ENCODE peak calls at places on chromosomes 13 and 19, in seven cellular contexts. X is tibial nerve, H is transverse colon, J is body of pancreas, R is lower leg skin, T is heart left ventricle, P is endothelial cell of umbilical vein. Z is an unnamed sample.

GRCh38 chr19:23070353-23070781 is 46.5 kb upstream of the ZNF730 start:
- DNase-seq in P (no peak), H (peak), J (peak), X (no peak), T (peak), R (peak), Z (peak)

GRCh38 chr13:45778897-45779296 is 72.7 kb downstream of the SIAH3 start:
- DNase-seq in J (no peak), X (no peak), R (no peak), P (no peak), H (no peak), T (no peak), Z (no peak)

GRCh38 chr19:55528030-55528801 is 8.7 kb downstream of the SBK2 start:
- DNase-seq in X (no peak), R (no peak), H (no peak), T (no peak), J (peak), P (no peak), Z (no peak)

GRCh38 chr13:80083516-80084085 is 257.3 kb downstream of the SPRY2 start:
- DNase-seq in R (no peak), H (no peak), T (no peak), P (peak), X (no peak), J (no peak), Z (no peak)

GRCh38 chr13:45511310-45512147 is 46.8 kb downstream of the COG3 start:
- DNase-seq in X (no peak), J (peak), H (no peak), T (no peak), R (no peak), P (peak), Z (peak)

GRCh38 chr13:113552079-113552478 is 32.5 kb upstream of the TFDP1 start:
- DNase-seq in P (no peak), R (no peak), X (no peak), T (no peak), H (peak), J (no peak), Z (no peak)

GRCh38 chr19:41223431-41224234 is 4.6 kb downstream of the AXL start:
- DNase-seq in H (no peak), R (no peak), T (peak), X (no peak), P (peak), J (no peak), Z (no peak)

GRCh38 chr19:55075366-55075998 is at the start of gene EPS8L1:
- DNase-seq in X (no peak), P (no peak), H (peak), R (no peak), T (no peak), J (peak), Z (no peak)

GRCh38 chr13:72397265-72397664 is 330.2 kb downstream of the MZT1 start:
- DNase-seq in H (no peak), R (no peak), X (no peak), P (no peak), J (no peak), T (no peak), Z (no peak)

GRCh38 chr13:95787356-95788099 is 110.6 kb downstream of the DNAJC3 start:
- DNase-seq in X (no peak), P (no peak), R (no peak), J (peak), T (no peak), H (no peak), Z (no peak)

GRCh38 chr13:29706923-29707322 is 111.4 kb upstream of the SLC7A1 start:
- DNase-seq in H (no peak), T (no peak), P (peak), J (no peak), R (no peak), X (no peak), Z (no peak)

GRCh38 chr13:102550507-102550906 is 46.3 kb upstream of the TPP2 start:
- DNase-seq in R (no peak), P (no peak), X (no peak), T (no peak), H (no peak), J (no peak), Z (no peak)

GRCh38 chr13:111401151-111401550 is 80.7 kb downstream of the TEX29 start:
- DNase-seq in R (no peak), H (no peak), P (no peak), T (no peak), J (no peak), X (no peak), Z (no peak)

GRCh38 chr19:47479701-47480503 is 4.1 kb downstream of the KPTN start:
- DNase-seq in P (no peak), X (no peak), R (no peak), J (no peak), T (no peak), H (no peak), Z (peak)

GRCh38 chr13:40490086-40490723 is 176.2 kb downstream of the FOXO1 start:
- DNase-seq in X (no peak), P (no peak), T (no peak), J (peak), H (peak), R (no peak), Z (no peak)

GRCh38 chr19:49744946-49745381 is 18.1 kb downstream of the TSKS start:
- DNase-seq in H (no peak), J (no peak), R (no peak), P (no peak), T (no peak), X (no peak), Z (no peak)

GRCh38 chr13:30803791-30804190 is 68.4 kb downstream of the ALOX5AP start:
- DNase-seq in T (no peak), R (no peak), H (no peak), X (no peak), J (no peak), P (no peak), Z (no peak)

GRCh38 chr19:51702754-51703654 is 9.9 kb downstream of the SPACA6 start:
- DNase-seq in X (no peak), J (peak), T (no peak), P (peak), H (peak), R (peak), Z (no peak)

GRCh38 chr13:79870123-79870522 is 389.2 kb downstream of the NDFIP2 start:
- DNase-seq in P (peak), X (no peak), R (no peak), T (no peak), J (no peak), H (no peak), Z (no peak)

GRCh38 chr19:275000-275399 is 16.2 kb downstream of the PLPP2 start:
- DNase-seq in R (no peak), H (no peak), T (no peak), J (no peak), X (no peak), P (no peak), Z (no peak)

GRCh38 chr13:21677075-21677628 is 6.3 kb downstream of the FGF9 start:
- DNase-seq in J (no peak), T (no peak), X (no peak), H (no peak), R (no peak), P (no peak), Z (no peak)

GRCh38 chr19:14536926-14537692 is 7.7 kb downstream of the TECR start:
- DNase-seq in P (peak), H (peak), R (peak), X (no peak), T (peak), J (peak), Z (peak)

GRCh38 chr13:64471916-64472315 is 2758.2 kb downstream of the PCDH9 start:
- DNase-seq in H (no peak), J (no peak), T (no peak), P (peak), X (no peak), R (no peak), Z (no peak)

DNA sequence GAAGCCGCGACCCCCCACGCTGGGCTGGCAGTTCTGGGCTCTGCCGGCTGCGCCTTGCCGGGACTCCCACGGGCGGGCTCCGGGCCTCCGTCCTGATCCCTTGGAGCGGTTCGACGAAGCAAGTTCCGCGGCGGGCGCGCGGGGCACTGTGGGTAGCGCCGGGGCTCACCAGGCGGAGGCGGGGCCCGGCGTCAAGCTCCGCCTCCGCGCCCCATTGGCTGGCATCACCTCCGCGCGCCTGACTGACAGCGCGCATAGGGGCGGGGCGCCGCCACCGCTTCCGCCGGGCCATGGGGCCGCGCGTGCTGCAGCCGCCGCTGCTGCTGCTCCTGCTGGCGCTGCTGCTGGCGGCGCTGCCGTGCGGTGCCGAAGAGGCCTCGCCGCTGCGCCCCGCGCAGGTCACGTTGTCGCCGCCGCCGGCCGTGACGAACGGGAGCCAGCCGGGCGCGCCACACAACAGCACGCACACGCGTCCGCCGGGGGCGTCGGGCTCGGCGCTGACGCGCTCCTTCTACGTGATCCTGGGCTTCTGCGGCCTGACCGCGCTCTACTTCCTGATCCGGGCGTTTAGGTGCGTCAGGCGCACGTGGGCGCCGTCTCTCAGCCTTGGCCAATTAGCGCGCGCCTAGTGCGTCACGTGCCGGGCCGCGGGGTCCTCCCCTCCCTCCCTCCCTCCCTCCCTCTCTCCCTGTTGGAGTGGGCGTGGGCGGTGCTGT is at the start of gene FAM174C:
- DNase-seq in R (peak), P (peak), H (peak), J (peak), T (peak), X (peak), Z (peak)
- TF ChIP-seq POLR2A in R (no peak), P (peak), H (peak), J (peak), T (peak), X (peak), Z (peak)

DNA sequence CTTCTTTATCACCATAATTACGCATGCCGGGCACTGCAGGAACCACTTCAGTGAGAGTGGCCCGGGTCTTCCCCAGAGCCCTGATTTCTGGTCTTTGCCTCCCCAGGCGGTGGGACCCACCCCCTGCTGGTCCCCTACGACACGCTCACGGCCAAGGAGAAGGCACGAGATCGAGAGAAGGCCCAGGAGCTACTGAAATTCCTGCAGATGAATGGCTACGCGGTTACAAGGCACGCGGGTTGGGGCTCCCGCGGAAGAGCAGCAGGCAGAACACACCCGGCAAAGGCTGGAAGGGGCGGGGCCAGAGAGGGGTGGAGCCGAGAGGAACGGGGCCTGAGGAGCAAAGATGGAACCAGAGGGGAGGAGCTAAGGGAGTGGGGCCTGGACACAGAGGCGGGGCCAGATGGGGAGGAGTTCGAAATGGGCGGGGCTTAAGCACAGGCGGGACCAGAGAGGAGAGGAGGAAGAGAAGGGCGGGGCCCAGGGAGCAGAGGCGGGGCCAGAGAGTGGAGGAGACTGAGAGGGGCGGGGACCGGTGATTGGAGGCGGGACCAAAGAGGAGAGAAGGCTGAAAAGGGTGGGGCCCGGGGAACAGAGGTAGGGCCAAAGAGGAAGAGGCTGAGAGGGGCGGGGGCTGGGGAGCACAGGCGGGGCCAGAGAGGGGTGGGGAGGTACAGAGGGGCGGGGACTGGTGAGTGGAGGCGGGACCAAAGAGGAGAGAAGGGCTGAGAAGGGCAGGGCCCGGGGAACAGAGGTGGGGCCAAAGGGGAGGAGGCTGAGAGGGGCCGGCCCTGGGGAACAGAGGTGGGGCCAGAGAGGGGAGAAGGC is 73.4 kb downstream of the RYR1 start:
- DNase-seq in X (no peak), H (peak), P (peak), T (peak), J (peak), R (peak), Z (peak)
- TF ChIP-seq POLR2A in X (no peak), H (no peak), P (no peak), T (no peak), J (no peak), R (no peak), Z (no peak)

DNA sequence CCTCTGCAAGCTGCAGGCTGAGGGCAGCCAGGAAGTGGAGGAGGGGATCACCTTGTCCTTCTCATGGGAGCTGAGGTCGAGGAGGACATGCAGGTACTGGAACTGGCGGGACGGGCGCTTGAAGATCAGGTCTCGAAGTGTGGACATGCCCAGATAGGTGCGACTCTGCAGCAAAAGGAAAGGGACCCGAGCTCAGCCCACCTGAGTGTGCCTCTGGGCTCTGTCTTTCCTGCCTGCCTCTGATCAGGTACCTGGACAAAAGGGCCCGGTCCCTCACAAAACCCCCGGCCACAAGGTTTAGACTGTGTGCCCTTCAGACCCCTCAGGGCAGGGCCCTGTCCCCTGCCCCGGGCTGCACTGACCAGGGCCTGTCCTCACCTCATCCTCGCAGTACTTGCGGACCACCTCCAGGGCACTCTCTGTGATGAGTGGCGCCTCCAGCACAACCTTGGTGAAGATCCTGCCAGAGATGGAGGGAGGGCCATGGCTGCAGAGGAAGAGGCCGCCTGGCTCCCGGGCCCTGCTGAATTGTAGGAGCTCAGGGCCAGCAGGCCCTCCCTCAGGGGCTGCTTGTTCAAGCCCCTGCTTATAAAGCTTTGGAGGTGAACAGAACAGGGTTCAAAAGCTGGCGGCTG is 12.5 kb upstream of the RSPH6A start:
- DNase-seq in H (no peak), P (no peak), X (no peak), R (no peak), J (no peak), T (no peak), Z (no peak)
- TF ChIP-seq POLR2A in H (no peak), P (no peak), X (no peak), R (no peak), J (no peak), T (no peak), Z (no peak)

GRCh38 chr19:35213678-35214632 is 14.6 kb downstream of the FAM187B start:
- DNase-seq in T (peak), J (peak), H (peak), R (peak), X (peak), P (peak), Z (no peak)

GRCh38 chr19:35212241-35212640 is 16.3 kb downstream of the FAM187B start:
- DNase-seq in X (no peak), R (no peak), T (no peak), H (no peak), P (no peak), J (no peak), Z (no peak)

GRCh38 chr19:35214766-35215422 is 13.6 kb downstream of the FAM187B start:
- DNase-seq in J (no peak), X (no peak), P (no peak), R (no peak), H (no peak), T (no peak), Z (no peak)

GRCh38 chr19:35209646-35210045 is 18.9 kb downstream of the FAM187B start:
- DNase-seq in R (no peak), X (no peak), J (no peak), P (no peak), T (no peak), H (no peak), Z (no peak)

DNA sequence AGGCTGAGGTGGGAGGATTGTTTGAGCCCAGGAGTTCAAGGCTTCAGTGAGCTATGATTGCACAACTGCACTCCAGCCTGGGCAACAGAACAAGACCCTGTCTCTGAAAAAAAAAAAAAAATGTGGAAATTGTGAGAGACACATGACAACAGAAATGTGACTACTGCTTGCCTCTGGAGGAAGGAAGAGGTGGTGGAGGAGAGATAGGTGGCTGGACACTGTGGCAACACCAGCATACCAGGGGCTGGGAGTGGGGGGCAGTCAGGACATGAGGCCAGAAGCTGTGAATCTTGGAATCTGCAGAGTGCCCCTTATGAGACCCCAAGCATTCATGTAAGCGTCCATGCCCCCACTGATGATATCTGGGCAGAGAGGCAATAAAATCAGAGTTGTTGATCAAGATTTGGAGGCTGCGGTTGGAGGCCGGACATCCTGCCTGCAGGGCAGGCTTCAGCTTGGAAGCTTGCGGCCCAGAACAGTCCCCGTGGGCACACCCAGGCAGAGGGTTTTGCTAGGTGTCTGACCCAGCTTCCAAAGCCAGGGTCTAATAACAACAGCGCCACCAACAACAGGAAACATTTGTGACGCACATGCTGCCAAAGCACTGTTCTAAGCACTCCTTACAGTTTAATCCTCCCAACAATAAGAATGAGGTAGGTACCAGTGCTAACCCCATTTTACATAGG is 16.9 kb downstream of the FAM187B start:
- DNase-seq in P (peak), T (peak), J (peak), R (peak), H (peak), X (peak), Z (no peak)
- TF ChIP-seq POLR2A in P (no peak), T (no peak), J (no peak), R (no peak), H (no peak), X (peak), Z (no peak)

GRCh38 chr19:3555653-3556422 is 1.5 kb downstream of the MFSD12 start:
- DNase-seq in P (no peak), J (no peak), R (no peak), T (no peak), X (no peak), H (no peak), Z (no peak)

GRCh38 chr19:3556978-3557460 is 367 bp downstream of the MFSD12 start:
- DNase-seq in T (no peak), H (peak), X (no peak), P (peak), J (peak), R (no peak), Z (no peak)

GRCh38 chr19:3554254-3555083 is 2.9 kb downstream of the MFSD12 start:
- DNase-seq in H (no peak), R (no peak), T (no peak), X (no peak), J (no peak), P (no peak), Z (no peak)

GRCh38 chr19:3556423-3556977 is 886 bp downstream of the MFSD12 start:
- DNase-seq in H (no peak), X (no peak), P (no peak), T (no peak), J (no peak), R (no peak), Z (no peak)

GRCh38 chr19:3557461-3558248 is at the start of gene MFSD12:
- DNase-seq in P (peak), T (peak), J (peak), R (peak), X (peak), H (peak), Z (peak)
- TF ChIP-seq POLR2A in P (peak), T (peak), J (peak), R (no peak), X (peak), H (peak), Z (peak)

GRCh38 chr19:13115936-13116281 is 631 bp downstream of the TRMT1 start:
- DNase-seq in P (no peak), T (no peak), H (no peak), X (no peak), J (no peak), R (no peak), Z (no peak)
- TF ChIP-seq POLR2A in P (no peak), T (no peak), H (no peak), X (no peak), J (no peak), R (no peak), Z (no peak)

GRCh38 chr13:48975101-48975925 is at the start of gene FNDC3A:
- DNase-seq in P (peak), R (peak), T (peak), H (peak), X (no peak), J (peak), Z (peak)
- TF ChIP-seq POLR2A in P (no peak), R (no peak), T (peak), H (peak), X (peak), J (peak), Z (no peak)

GRCh38 chr13:28071424-28071823 is 29.0 kb downstream of the FLT3 start:
- DNase-seq in P (no peak), H (no peak), X (no peak), J (no peak), R (no peak), T (no peak), Z (no peak)
- TF ChIP-seq POLR2A in P (no peak), H (no peak), X (no peak), J (no peak), R (no peak), T (no peak), Z (no peak)

DNA sequence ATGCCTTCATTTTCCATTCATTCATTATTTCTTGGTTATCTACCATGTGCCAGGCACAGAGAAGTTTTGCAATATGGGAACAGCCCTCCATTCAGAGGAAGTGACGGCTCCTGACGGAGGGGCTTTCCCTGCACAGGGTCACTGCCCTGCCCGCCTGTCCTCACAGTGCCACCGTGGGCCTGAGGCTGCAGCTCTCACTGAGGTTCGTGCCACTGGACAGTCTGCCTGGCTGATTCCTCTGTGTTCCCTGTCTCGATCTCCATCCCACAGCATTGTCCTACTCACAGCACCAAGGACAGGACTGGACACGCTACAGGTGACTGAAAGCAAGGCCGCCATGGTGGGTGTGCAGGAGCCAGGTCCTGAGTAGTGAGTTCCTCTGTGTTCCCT is 92.6 kb downstream of the TSHZ3 start:
- DNase-seq in T (no peak), P (no peak), X (no peak), J (no peak), R (no peak), H (no peak), Z (no peak)
- TF ChIP-seq POLR2A in T (no peak), P (no peak), X (no peak), J (no peak), R (no peak), H (no peak), Z (no peak)